ENCODE peak calls at places on chromosomes 1 and 21, in eight cellular contexts. P, H, E, Z, G, R, Q and W are unnamed samples.

GRCh38 chr1:43783671-43784205 is 76.4 kb downstream of the ST3GAL3 start:
- DNase-seq in P (no peak), H (peak), E (no peak), Z (peak), G (no peak), R (no peak), Q (no peak), W (no peak)

GRCh38 chr1:53107570-53108322 is 34.7 kb downstream of the SLC1A7 start:
- DNase-seq in P (no peak), H (no peak), E (no peak), Z (peak), G (no peak), R (no peak), Q (no peak), W (no peak)

GRCh38 chr1:78047631-78048030 is 1.9 kb downstream of the GIPC2 start:
- DNase-seq in P (no peak), H (no peak), E (no peak), Z (peak), G (no peak), R (no peak), Q (no peak), W (no peak)

GRCh38 chr1:147496571-147496970 is 44.7 kb upstream of the BCL9 start:
- DNase-seq in P (peak), H (peak), E (no peak), Z (peak), G (peak), R (no peak), Q (no peak), W (no peak)

GRCh38 chr1:11930571-11931445 is 3.7 kb upstream of the PLOD1 start:
- DNase-seq in P (no peak), H (peak), E (no peak), Z (no peak), G (no peak), R (no peak), Q (no peak), W (no peak)

GRCh38 chr1:218524526-218524925 is 179.4 kb downstream of the TGFB2 start:
- DNase-seq in P (no peak), H (no peak), E (no peak), Z (no peak), G (no peak), R (no peak), Q (no peak), W (no peak)

GRCh38 chr1:2528016-2528415 is 1.6 kb upstream of the PANK4 start:
- DNase-seq in P (no peak), H (peak), E (no peak), Z (no peak), G (peak), R (no peak), Q (no peak), W (no peak)

GRCh38 chr1:66168919-66169725 is 364.8 kb upstream of the SGIP1 start:
- DNase-seq in P (no peak), H (no peak), E (no peak), Z (no peak), G (no peak), R (no peak), Q (no peak), W (no peak)

GRCh38 chr21:42426424-42426823 is 22.7 kb downstream of the UBASH3A start:
- DNase-seq in P (no peak), H (no peak), E (no peak), Z (no peak), G (no peak), R (no peak), Q (no peak), W (peak)

GRCh38 chr1:167064622-167065021 is 25.6 kb downstream of the GPA33 start:
- DNase-seq in P (no peak), H (no peak), E (no peak), Z (no peak), G (no peak), R (no peak), Q (no peak), W (no peak)

GRCh38 chr1:167479331-167479979 is 38.9 kb downstream of the CD247 start:
- DNase-seq in P (no peak), H (no peak), E (no peak), Z (no peak), G (no peak), R (peak), Q (no peak), W (no peak)

GRCh38 chr1:155688318-155689121 is at the start of the genes DAP3 and YY1AP1:
- DNase-seq in P (peak), H (peak), E (peak), Z (peak), G (peak), R (peak), Q (peak), W (peak)

GRCh38 chr1:53255031-53255430 is 16.7 kb upstream of the MAGOH start:
- DNase-seq in P (no peak), H (no peak), E (no peak), Z (peak), G (no peak), R (no peak), Q (no peak), W (no peak)

GRCh38 chr21:39373634-39374033 is 24.7 kb upstream of the HMGN1 start:
- DNase-seq in P (no peak), H (peak), E (no peak), Z (peak), G (no peak), R (no peak), Q (no peak), W (no peak)

GRCh38 chr1:175725684-175726083 is 17.7 kb downstream of the TNR start:
- DNase-seq in P (no peak), H (peak), E (no peak), Z (peak), G (no peak), R (no peak), Q (peak), W (no peak)

GRCh38 chr1:150127868-150128267 is 21.8 kb upstream of the PLEKHO1 start:
- DNase-seq in P (no peak), H (no peak), E (no peak), Z (no peak), G (peak), R (no peak), Q (peak), W (no peak)

GRCh38 chr21:43189936-43190335 is 21.1 kb downstream of the CRYAA start:
- DNase-seq in P (peak), H (no peak), E (no peak), Z (no peak), G (no peak), R (peak), Q (no peak), W (peak)

GRCh38 chr1:66336641-66336991 is 197.3 kb upstream of the SGIP1 start:
- DNase-seq in P (no peak), H (no peak), E (no peak), Z (no peak), G (no peak), R (no peak), Q (no peak), W (no peak)

GRCh38 chr1:83931658-83932253 is 67.2 kb downstream of the TTLL7 start:
- DNase-seq in P (no peak), H (peak), E (no peak), Z (peak), G (no peak), R (no peak), Q (peak), W (no peak)

GRCh38 chr1:19557609-19558051 is 72.3 kb upstream of the CAPZB start:
- DNase-seq in P (no peak), H (peak), E (no peak), Z (peak), G (no peak), R (no peak), Q (no peak), W (no peak)

GRCh38 chr1:10737268-10737624 is 59.2 kb downstream of the CASZ1 start:
- DNase-seq in P (no peak), H (no peak), E (no peak), Z (no peak), G (no peak), R (peak), Q (no peak), W (peak)

GRCh38 chr1:110962892-110963665 is 643 bp downstream of the LRIF1 start:
- DNase-seq in P (peak), H (no peak), E (peak), Z (peak), G (peak), R (peak), Q (peak), W (peak)

GRCh38 chr1:95370671-95370992 is 136.6 kb downstream of the RWDD3 start:
- DNase-seq in P (no peak), H (no peak), E (no peak), Z (no peak), G (no peak), R (no peak), Q (no peak), W (no peak)

GRCh38 chr1:117569956-117570355 is 35.9 kb upstream of the TENT5C start:
- DNase-seq in P (no peak), H (no peak), E (no peak), Z (no peak), G (no peak), R (no peak), Q (no peak), W (no peak)

GRCh38 chr1:236172041-236172579 is 29.8 kb downstream of the GPR137B start:
- DNase-seq in P (no peak), H (no peak), E (no peak), Z (no peak), G (no peak), R (no peak), Q (no peak), W (no peak)

GRCh38 chr1:109274533-109275476 is 8.1 kb downstream of the PSRC1 start:
- DNase-seq in P (peak), H (peak), E (peak), Z (no peak), G (no peak), R (peak), Q (no peak), W (peak)

GRCh38 chr1:170402451-170403311 is 129.3 kb upstream of the GORAB start:
- DNase-seq in P (no peak), H (no peak), E (no peak), Z (no peak), G (no peak), R (no peak), Q (no peak), W (no peak)

GRCh38 chr21:33058468-33059318 is 11.2 kb upstream of the OLIG1 start:
- DNase-seq in P (no peak), H (peak), E (no peak), Z (no peak), G (no peak), R (no peak), Q (no peak), W (no peak)

GRCh38 chr1:32223683-32224082 is 1.5 kb downstream of the EIF3I start:
- DNase-seq in P (no peak), H (no peak), E (no peak), Z (no peak), G (no peak), R (no peak), Q (no peak), W (no peak)

GRCh38 chr1:15757016-15757543 is 1.5 kb upstream of the FBLIM1 start:
- DNase-seq in P (no peak), H (no peak), E (no peak), Z (no peak), G (no peak), R (no peak), Q (no peak), W (no peak)

GRCh38 chr1:161727343-161727924 is 6.1 kb downstream of the FCRLB start:
- DNase-seq in P (no peak), H (peak), E (no peak), Z (peak), G (peak), R (no peak), Q (peak), W (no peak)

GRCh38 chr1:33163621-33164071 is 18.2 kb downstream of the TRIM62 start:
- DNase-seq in P (no peak), H (no peak), E (no peak), Z (peak), G (no peak), R (no peak), Q (no peak), W (no peak)

GRCh38 chr1:51689643-51690042 is 72.8 kb downstream of the OSBPL9 start:
- DNase-seq in P (no peak), H (no peak), E (no peak), Z (no peak), G (no peak), R (no peak), Q (no peak), W (no peak)

GRCh38 chr1:168491527-168492164 is 52.2 kb downstream of the XCL2 start:
- DNase-seq in P (no peak), H (no peak), E (no peak), Z (no peak), G (no peak), R (no peak), Q (no peak), W (no peak)

GRCh38 chr1:155196893-155197638 is 10.6 kb downstream of the THBS3 start:
- DNase-seq in P (peak), H (no peak), E (no peak), Z (no peak), G (no peak), R (no peak), Q (no peak), W (no peak)

GRCh38 chr1:11387829-11388228 is 91.1 kb upstream of the DISP3 start:
- DNase-seq in P (no peak), H (no peak), E (no peak), Z (no peak), G (no peak), R (no peak), Q (no peak), W (no peak)

GRCh38 chr1:23799570-23800395 is 771 bp downstream of the GALE start:
- DNase-seq in P (no peak), H (peak), E (peak), Z (peak), G (peak), R (peak), Q (peak), W (peak)

GRCh38 chr1:230191079-230191478 is 124.0 kb downstream of the GALNT2 start:
- DNase-seq in P (no peak), H (no peak), E (peak), Z (peak), G (no peak), R (no peak), Q (no peak), W (no peak)

GRCh38 chr1:78410643-78411042 is 80.1 kb upstream of the PTGFR start:
- DNase-seq in P (no peak), H (no peak), E (no peak), Z (no peak), G (no peak), R (no peak), Q (no peak), W (no peak)